ENCODE peak calls at places on chromosomes 13 and 19, in nine cellular contexts. D, S, Q, I, Y, W, O, C and B are unnamed samples.
A peak's percentile ranks its signal among the peaks of the same experiment; 100 is the strongest.

GRCh38 chr13:20796791-20797513 is 23.2 kb upstream of the EEF1AKMT1 start:
- DNase-seq in W (no peak), I (no peak), Y (no peak), D (no peak), C (no peak), O (no peak), S (no peak), Q (no peak), B (no peak)

GRCh38 chr19:3838661-3839060 is 30.2 kb downstream of the ZFR2 start:
- DNase-seq in W (no peak), O (no peak), C (no peak), Q (no peak), I (no peak), Y (no peak), D (no peak), S (no peak), B (no peak)

GRCh38 chr19:13797870-13798269 is 2.6 kb downstream of the ZSWIM4 start:
- DNase-seq in Q (no peak), Y (no peak), O (no peak), I (peak; percentile 68), S (peak; percentile 43), D (no peak), W (peak; percentile 98), C (no peak), B (no peak)

GRCh38 chr13:20360041-20360491 is 127.9 kb upstream of the GJB6 start:
- DNase-seq in S (no peak), C (no peak), D (no peak), Y (no peak), Q (no peak), W (peak; percentile 48), I (peak; percentile 38), O (no peak), B (no peak)

GRCh38 chr19:9431475-9431874 is 3.9 kb downstream of the ZNF266 start:
- DNase-seq in C (peak; percentile 77), I (no peak), S (no peak), Y (peak; percentile 55), W (no peak), O (no peak), Q (no peak), D (peak; percentile 82), B (peak; percentile 44)

GRCh38 chr13:95050800-95051620 is 250.2 kb downstream of the ABCC4 start:
- DNase-seq in C (no peak), Y (no peak), W (no peak), O (no peak), S (no peak), I (no peak), Q (no peak), D (no peak), B (no peak)

GRCh38 chr19:42254083-42254849 is 662 bp downstream of the ERF start:
- DNase-seq in Y (peak; percentile 91), Q (peak; percentile 79), C (peak; percentile 93), O (peak; percentile 84), D (peak; percentile 72), I (no peak), W (no peak), S (peak; percentile 72), B (no peak)

GRCh38 chr13:90757127-90757680 is 590.3 kb upstream of the MIR17HG start:
- DNase-seq in D (no peak), C (no peak), Y (no peak), S (no peak), Q (no peak), O (no peak), W (no peak), I (no peak), B (no peak)

GRCh38 chr13:43006893-43007631 is 15.0 kb upstream of the EPSTI1 start:
- DNase-seq in S (no peak), W (peak; percentile 51), D (no peak), O (no peak), C (no peak), Y (no peak), Q (no peak), I (peak; percentile 49), B (no peak)

GRCh38 chr19:8569066-8569761 is 8.0 kb downstream of the MYO1F start:
- DNase-seq in W (peak; percentile 75), C (no peak), S (no peak), Y (peak; percentile 60), Q (peak; percentile 50), I (peak; percentile 95), D (no peak), O (peak; percentile 62), B (no peak)

DNA sequence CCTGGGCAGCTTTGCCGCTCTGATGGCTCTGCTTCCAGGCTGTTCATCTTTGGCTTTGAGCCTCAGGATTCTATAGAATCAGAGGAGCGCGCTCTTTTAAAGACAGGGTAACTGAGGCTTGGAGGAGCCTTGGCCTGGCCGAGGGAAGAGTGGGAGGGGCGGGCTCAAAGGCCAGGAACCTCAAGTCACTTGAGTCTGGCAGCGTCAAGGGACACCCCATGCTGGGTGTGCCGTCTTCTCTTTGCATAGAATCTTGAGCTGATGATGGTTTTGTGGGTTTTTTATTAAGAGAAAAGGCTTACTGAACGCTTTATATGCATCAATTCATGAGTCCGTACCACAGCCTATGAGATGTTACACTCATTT is 1.1 kb downstream of the PGLS start:
- DNase-seq in I (no peak), W (no peak), D (no peak), C (no peak), S (no peak), O (peak; percentile 40), Y (no peak), Q (no peak), B (no peak)
- TF ChIP-seq CTCF in I (no peak), W (no peak), D (no peak), C (no peak), S (no peak), O (no peak), Y (no peak), Q (no peak), B (no peak)

GRCh38 chr19:17237747-17238706 is 7.7 kb downstream of the NR2F6 start:
- DNase-seq in S (no peak), D (no peak), C (no peak), O (no peak), Y (no peak), I (peak; percentile 21), Q (no peak), W (no peak), B (no peak)

GRCh38 chr19:17234911-17235617 is 9.0 kb downstream of the OCEL1 start:
- DNase-seq in Q (no peak), S (peak; percentile 56), C (peak; percentile 85), Y (peak; percentile 84), I (peak; percentile 39), D (peak; percentile 81), O (peak; percentile 79), W (peak; percentile 43), B (no peak)

GRCh38 chr19:17236831-17237543 is 8.7 kb downstream of the NR2F6 start:
- DNase-seq in D (no peak), W (no peak), S (no peak), C (peak; percentile 30), Q (no peak), I (no peak), Y (no peak), O (no peak), B (no peak)

GRCh38 chr19:17236414-17236716 is 9.4 kb downstream of the NR2F6 start:
- DNase-seq in W (no peak), Q (no peak), C (peak; percentile 46), O (peak; percentile 55), D (no peak), S (no peak), Y (peak; percentile 57), I (peak; percentile 35), B (no peak)

GRCh38 chr19:17235618-17236413 is 9.8 kb downstream of the OCEL1 start:
- DNase-seq in S (peak; percentile 74), I (peak; percentile 24), O (peak; percentile 80), Q (no peak), Y (peak; percentile 77), C (peak; percentile 78), W (peak; percentile 65), D (peak; percentile 84), B (no peak)
- TF ChIP-seq CTCF in S (peak; percentile 52), I (no peak), O (peak; percentile 26), Q (peak; percentile 59), Y (peak; percentile 26), C (no peak), W (peak; percentile 43), D (peak; percentile 47), B (peak; percentile 51)

GRCh38 chr19:49570997-49571676 is 9.2 kb downstream of the NOSIP start:
- DNase-seq in S (no peak), I (peak; percentile 23), Q (no peak), D (peak; percentile 67), C (peak; percentile 57), Y (peak; percentile 83), W (no peak), O (peak; percentile 68), B (no peak)
- TF ChIP-seq CTCF in S (peak; percentile 29), I (no peak), Q (no peak), D (peak; percentile 19), C (peak; percentile 32), Y (no peak), W (no peak), O (peak; percentile 28), B (peak; percentile 51)

GRCh38 chr13:99353836-99354235 is 46.6 kb upstream of the GPR183 start:
- DNase-seq in D (no peak), O (no peak), I (no peak), S (no peak), C (no peak), Y (no peak), W (peak; percentile 35), Q (no peak), B (no peak)

GRCh38 chr13:99350191-99350590 is 43.0 kb upstream of the GPR183 start:
- DNase-seq in W (no peak), D (no peak), Y (no peak), C (no peak), Q (no peak), I (no peak), S (no peak), O (no peak), B (no peak)

GRCh38 chr13:99351772-99352171 is 44.6 kb upstream of the GPR183 start:
- DNase-seq in Q (no peak), C (no peak), S (no peak), Y (no peak), O (no peak), D (no peak), I (no peak), W (no peak), B (no peak)

GRCh38 chr13:99354371-99354951 is 47.3 kb upstream of the GPR183 start:
- DNase-seq in D (no peak), W (no peak), Q (no peak), Y (no peak), C (no peak), I (no peak), O (no peak), S (no peak), B (no peak)

DNA sequence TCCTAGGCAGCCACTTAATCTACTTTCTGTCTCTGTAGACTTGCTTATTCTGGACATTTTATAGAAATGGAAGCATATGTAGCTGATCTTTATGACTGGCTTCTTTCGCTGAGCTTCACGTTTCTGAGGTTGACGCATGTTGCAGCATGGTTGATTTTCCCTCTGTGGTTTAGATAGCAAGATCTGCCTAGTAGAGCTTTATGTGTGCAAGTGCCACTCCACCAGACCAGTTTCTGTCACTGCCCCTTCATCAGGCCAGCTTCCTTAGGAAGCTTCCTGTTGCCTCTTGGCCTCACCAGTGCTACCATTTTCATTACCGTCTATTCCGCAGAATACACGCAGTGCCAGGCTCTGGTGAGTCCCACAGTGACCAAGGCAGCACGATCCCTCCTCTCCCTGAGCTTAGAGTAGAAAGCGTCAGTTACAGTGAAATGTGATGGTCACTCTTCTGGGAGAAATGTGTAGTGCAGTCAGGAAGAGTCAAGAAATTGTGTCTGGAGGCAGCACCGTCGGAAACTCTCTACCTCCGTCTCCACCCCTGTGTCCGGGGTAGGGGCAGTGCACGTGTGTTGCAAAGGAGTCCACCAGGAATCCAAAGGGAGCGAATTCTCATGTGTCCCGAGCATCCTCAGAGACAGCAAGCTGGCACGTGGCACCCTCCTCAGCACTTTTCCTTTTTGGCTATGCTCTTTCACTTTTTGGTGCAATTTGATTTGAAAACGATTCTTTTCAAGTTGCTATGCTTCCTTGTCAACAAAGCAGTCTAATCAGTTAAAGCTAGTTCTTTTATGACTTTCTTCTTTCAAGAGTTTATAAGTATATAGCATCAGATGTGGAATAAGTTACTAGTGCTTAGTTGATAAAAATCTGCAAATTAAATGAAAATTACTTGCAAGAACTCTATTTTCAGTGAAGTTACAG is 45.4 kb upstream of the GPR183 start:
- DNase-seq in O (no peak), S (no peak), W (no peak), C (no peak), I (no peak), Q (no peak), D (no peak), Y (no peak), B (no peak)
- TF ChIP-seq CTCF in O (no peak), S (no peak), W (no peak), C (no peak), I (no peak), Q (no peak), D (no peak), Y (no peak), B (no peak)